ENCODE peak calls at places on chromosome 5, in five cellular contexts. T, E, I, S and U are unnamed samples.

GRCh38 chr5:126395198-126395597 is 28.0 kb upstream of the GRAMD2B start:
- DNase-seq in T (peak; percentile 20), E (no peak), I (no peak), S (no peak), U (no peak)

GRCh38 chr5:173303878-173304590 is 24.2 kb downstream of the STC2 start:
- DNase-seq in T (peak; percentile 76), E (no peak), I (no peak), S (no peak), U (no peak)

GRCh38 chr5:173828952-173829351 is 59.2 kb upstream of the CPEB4 start:
- DNase-seq in T (no peak), E (no peak), I (no peak), S (no peak), U (no peak)

GRCh38 chr5:95870105-95870672 is 47.7 kb upstream of the GLRX start:
- DNase-seq in T (no peak), E (no peak), I (no peak), S (no peak), U (no peak)

GRCh38 chr5:158471179-158471924 is 612.4 kb upstream of the CLINT1 start:
- DNase-seq in T (no peak), E (no peak), I (no peak), S (no peak), U (no peak)

GRCh38 chr5:133819977-133820471 is 148.4 kb downstream of the C5orf15 start:
- DNase-seq in T (no peak), E (no peak), I (no peak), S (no peak), U (no peak)

GRCh38 chr5:91955610-91956009 is 572.5 kb upstream of the ARRDC3 start:
- DNase-seq in T (no peak), E (no peak), I (peak; percentile 23), S (no peak), U (no peak)

GRCh38 chr5:31664566-31664965 is 25.6 kb downstream of the PDZD2 start:
- DNase-seq in T (peak; percentile 50), E (no peak), I (no peak), S (no peak), U (peak; percentile 34)

GRCh38 chr5:103444333-103445038 is 118.1 kb downstream of the NUDT12 start:
- DNase-seq in T (no peak), E (no peak), I (no peak), S (peak; percentile 51), U (no peak)

GRCh38 chr5:131635755-131636479 is 888 bp upstream of the RAPGEF6 start:
- DNase-seq in T (no peak), E (no peak), I (no peak), S (no peak), U (no peak)

GRCh38 chr5:179337227-179338122 is 7.8 kb downstream of the ADAMTS2 start:
- DNase-seq in T (no peak), E (no peak), I (no peak), S (no peak), U (no peak)

GRCh38 chr5:160175438-160176218 is 53.7 kb upstream of the FABP6 start:
- DNase-seq in T (no peak), E (no peak), I (peak; percentile 69), S (peak; percentile 60), U (no peak)

GRCh38 chr5:9624196-9624947 is 5.8 kb downstream of the TAS2R1 start:
- DNase-seq in T (no peak), E (no peak), I (no peak), S (no peak), U (no peak)

GRCh38 chr5:55227738-55228430 is 769 bp upstream of the MCIDAS start:
- DNase-seq in T (no peak), E (no peak), I (no peak), S (no peak), U (peak; percentile 16)

GRCh38 chr5:138910546-138911185 is 35.5 kb upstream of the LRRTM2 start:
- DNase-seq in T (no peak), E (no peak), I (no peak), S (no peak), U (no peak)

GRCh38 chr5:159053216-159053615 is 46.5 kb downstream of the EBF1 start:
- DNase-seq in T (no peak), E (no peak), I (no peak), S (no peak), U (no peak)

GRCh38 chr5:166493042-166493441 is 1798.4 kb upstream of the WWC1 start:
- DNase-seq in T (no peak), E (no peak), I (no peak), S (no peak), U (no peak)

GRCh38 chr5:17732351-17732923 is 98.2 kb downstream of the TAF11L14 start:
- DNase-seq in T (no peak), E (no peak), I (no peak), S (no peak), U (no peak)

GRCh38 chr5:87195616-87196015 is 72.1 kb upstream of the RASA1 start:
- DNase-seq in T (no peak), E (no peak), I (no peak), S (no peak), U (no peak)

GRCh38 chr5:109396965-109397364 is 12.8 kb downstream of the PJA2 start:
- DNase-seq in T (no peak), E (no peak), I (no peak), S (no peak), U (no peak)

GRCh38 chr5:96322217-96322616 is 110.8 kb downstream of the PCSK1 start:
- DNase-seq in T (no peak), E (no peak), I (no peak), S (no peak), U (no peak)

GRCh38 chr5:142700566-142700965 is 14.7 kb upstream of the FGF1 start:
- DNase-seq in T (no peak), E (no peak), I (no peak), S (no peak), U (no peak)

GRCh38 chr5:167358868-167359492 is 932.5 kb upstream of the WWC1 start:
- DNase-seq in T (peak; percentile 22), E (no peak), I (no peak), S (no peak), U (no peak)

GRCh38 chr5:139138790-139139189 is 59.4 kb downstream of the SIL1 start:
- DNase-seq in T (peak; percentile 39), E (peak; percentile 59), I (peak; percentile 65), S (no peak), U (no peak)

GRCh38 chr5:81749186-81749561 is 1.7 kb downstream of the SSBP2 start:
- DNase-seq in T (peak; percentile 22), E (no peak), I (no peak), S (no peak), U (no peak)

GRCh38 chr5:55865831-55866230 is 14.7 kb downstream of the IL31RA start:
- DNase-seq in T (peak; percentile 10), E (no peak), I (no peak), S (no peak), U (no peak)

GRCh38 chr5:32259033-32259432 is 53.7 kb downstream of the MTMR12 start:
- DNase-seq in T (no peak), E (no peak), I (no peak), S (no peak), U (no peak)

GRCh38 chr5:83378624-83379259 is 92.8 kb upstream of the VCAN start:
- DNase-seq in T (no peak), E (no peak), I (no peak), S (no peak), U (no peak)

GRCh38 chr5:173733831-173734491 is 117.5 kb upstream of the BOD1 start:
- DNase-seq in T (no peak), E (no peak), I (no peak), S (no peak), U (no peak)

GRCh38 chr5:68215208-68215887 is at the start of gene PIK3R1:
- DNase-seq in T (peak; percentile 98), E (peak; percentile 92), I (peak; percentile 95), S (peak; percentile 99), U (peak; percentile 95)

GRCh38 chr5:177116631-177117373 is 16.8 kb upstream of the NSD1 start:
- DNase-seq in T (peak; percentile 61), E (peak; percentile 80), I (peak; percentile 90), S (peak; percentile 88), U (no peak)

GRCh38 chr5:170442921-170443320 is 53.8 kb upstream of the KCNMB1 start:
- DNase-seq in T (no peak), E (no peak), I (no peak), S (no peak), U (no peak)

GRCh38 chr5:2991884-2992283 is 240.4 kb upstream of the IRX2 start:
- DNase-seq in T (no peak), E (no peak), I (no peak), S (no peak), U (no peak)

GRCh38 chr5:164742025-164742424 is 1236.6 kb downstream of the MAT2B start:
- DNase-seq in T (no peak), E (no peak), I (no peak), S (no peak), U (no peak)
- H3K27me3 ChIP-seq in T (no peaks in the 10 kb centered on the region), E (no peaks in the 10 kb centered on the region), I (no peaks in the 10 kb centered on the region), S (no peaks in the 10 kb centered on the region), U (no peaks in the 10 kb centered on the region)

DNA sequence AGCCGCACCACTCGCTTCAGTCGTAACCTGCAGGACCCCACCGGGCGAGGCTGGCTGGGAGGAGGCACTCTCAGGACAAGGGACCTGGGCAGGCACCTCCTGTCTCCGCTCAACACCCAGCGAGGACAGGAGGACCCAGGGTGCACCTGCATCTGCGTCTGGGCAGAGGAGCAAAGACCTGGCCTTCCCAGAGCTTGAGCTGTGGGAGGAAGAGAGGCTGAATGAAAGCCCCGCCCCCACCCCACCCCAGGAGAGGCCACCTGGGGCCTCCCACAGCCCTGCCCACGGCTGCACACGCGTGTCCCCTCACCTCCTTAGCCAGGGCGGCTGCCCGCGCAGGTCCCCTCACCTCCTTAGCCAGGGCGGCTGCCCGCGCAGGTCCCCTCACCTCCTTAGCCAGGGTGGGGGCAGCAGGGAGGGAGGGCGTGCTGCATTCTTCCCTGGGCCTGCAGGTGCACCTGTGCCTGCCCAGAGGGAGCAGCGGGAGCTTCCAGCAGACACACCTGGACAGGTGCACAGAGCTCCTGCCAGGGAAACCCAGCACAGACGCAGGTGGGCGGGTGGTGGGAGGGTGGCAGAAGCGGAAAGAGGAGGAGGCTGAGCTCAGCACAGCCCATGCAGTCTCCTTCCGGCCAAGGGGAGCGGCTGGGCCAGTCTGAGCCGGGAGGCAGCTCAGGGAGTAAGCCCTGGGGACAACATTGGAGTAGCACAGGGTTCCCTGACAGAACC is 18.5 kb upstream of the SLC12A7 start:
- DNase-seq in T (no peak), E (no peak), I (no peak), S (peak; percentile 83), U (no peak)
- H3K4me3 ChIP-seq in T (no peak overlapping the region), E (no peak overlapping the region), I (no peak overlapping the region), S (no peak overlapping the region), U (no peak overlapping the region)

GRCh38 chr5:93603711-93604118 is 20.7 kb downstream of the NR2F1 start:
- DNase-seq in T (peak; percentile 54), E (no peak), I (no peak), S (no peak), U (no peak)
- H3K27me3 ChIP-seq in T (peaks cover 100% of the 10 kb centered on the region), E (peaks cover 100% of the 10 kb centered on the region), I (peaks cover 19% of the 10 kb centered on the region), S (no peaks in the 10 kb centered on the region), U (peaks cover 26% of the 10 kb centered on the region)

DNA sequence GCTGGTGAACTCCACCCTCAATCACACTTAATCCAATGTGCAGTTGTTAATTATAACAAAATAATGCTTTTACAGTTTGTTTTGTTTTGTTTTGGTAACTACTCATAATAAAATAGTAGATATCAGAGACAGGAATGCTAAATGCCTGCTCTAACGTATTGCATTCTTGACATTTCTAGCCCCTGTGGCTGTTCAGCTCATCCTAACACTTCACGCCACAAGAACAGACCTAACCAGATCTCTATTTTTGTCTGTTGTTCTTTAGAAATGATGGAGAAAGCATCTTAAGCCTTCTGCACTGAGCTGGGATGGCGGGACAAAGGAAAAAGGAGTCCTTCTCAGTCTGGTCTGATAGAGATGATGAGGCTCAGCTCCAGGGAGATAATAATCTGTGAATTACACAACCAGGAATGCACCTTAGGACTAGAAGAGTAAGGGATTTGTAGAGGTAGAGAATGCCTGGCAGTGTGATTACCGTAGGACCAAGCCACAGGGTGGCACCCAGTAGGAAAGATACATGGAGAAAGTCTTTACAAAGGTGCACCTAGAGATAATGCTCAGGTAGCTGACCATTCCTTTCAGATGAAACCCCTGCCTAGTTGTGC is 628.8 kb downstream of the PDE4D start:
- DNase-seq in T (peak; percentile 39), E (no peak), I (no peak), S (no peak), U (no peak)
- H3K4me3 ChIP-seq in T (no peak overlapping the region), E (no peak overlapping the region), I (no peak overlapping the region), S (no peak overlapping the region), U (no peak overlapping the region)